ENCODE peak calls at places on chromosomes 6 and 20, in ten cellular contexts. V is tibial artery, J is body of pancreas, Y is neuronal stem cell, O is mesenchymal stem cell, S is H7, T is GM23338, D is fibroblast of lung, Z is GM12878, L is colonic mucosa. H is an unnamed sample. For H3K36me3 and H3K27me3, the result is how much of the 10 kb centered on the place peaks cover.

GRCh38 chr20:2116170-2116940 is 14.7 kb downstream of the STK35 start:
- DNase-seq in T (no peak), Y (no peak), J (no peak), L (no peak), Z (no peak), D (no peak), S (no peak), O (no peak), V (peak), H (no peak)

GRCh38 chr6:136782021-136782770 is 10.1 kb downstream of the MAP3K5 start:
- DNase-seq in L (no peak), O (peak), Z (no peak), J (no peak), S (no peak), D (peak), Y (no peak), T (no peak), V (no peak), H (no peak)

GRCh38 chr6:91132461-91132860 is 545.6 kb upstream of the MAP3K7 start:
- DNase-seq in S (no peak), Y (no peak), L (no peak), V (no peak), D (no peak), O (no peak), Z (no peak), T (no peak), J (no peak), H (no peak)

GRCh38 chr6:45697605-45698004 is 318.1 kb downstream of the CLIC5 start:
- DNase-seq in Z (no peak), T (no peak), L (no peak), D (peak), Y (peak), J (no peak), O (peak), V (no peak), S (no peak), H (peak)

GRCh38 chr6:47000842-47001241 is 41.3 kb downstream of the ADGRF1 start:
- DNase-seq in Z (no peak), D (no peak), J (no peak), T (no peak), O (peak), S (no peak), V (no peak), L (no peak), Y (no peak), H (no peak)

GRCh38 chr6:165922309-165922794 is 245.3 kb downstream of the TBXT start:
- DNase-seq in V (no peak), L (no peak), T (no peak), O (no peak), J (no peak), Z (no peak), D (peak), Y (no peak), S (no peak), H (peak)

GRCh38 chr20:428658-429200 is 20.6 kb downstream of the RBCK1 start:
- DNase-seq in T (peak), S (peak), O (no peak), D (no peak), J (no peak), Z (no peak), V (peak), L (no peak), Y (no peak), H (no peak)

GRCh38 chr6:12522347-12522746 is 194.2 kb upstream of the PHACTR1 start:
- DNase-seq in S (no peak), Z (no peak), O (peak), J (no peak), T (no peak), V (no peak), D (no peak), L (no peak), Y (no peak), H (peak)

GRCh38 chr6:44926556-44926955 is 401.6 kb upstream of the RUNX2 start:
- DNase-seq in Y (no peak), D (no peak), T (no peak), S (no peak), L (no peak), J (no peak), O (no peak), V (no peak), Z (no peak), H (peak)

GRCh38 chr6:55603987-55604386 is 25.0 kb upstream of the HMGCLL1 start:
- DNase-seq in Z (no peak), O (no peak), D (no peak), L (no peak), J (no peak), Y (no peak), T (no peak), S (no peak), V (no peak), H (no peak)

GRCh38 chr20:46305331-46305972 is 2.8 kb downstream of the CDH22 start:
- DNase-seq in S (no peak), Y (no peak), L (no peak), Z (no peak), T (no peak), D (no peak), O (no peak), V (no peak), J (peak), H (no peak)

GRCh38 chr6:130843575-130844320 is 16.5 kb downstream of the SMLR1 start:
- DNase-seq in D (peak), V (no peak), L (no peak), T (peak), Y (peak), J (no peak), O (peak), Z (peak), S (no peak), H (peak)

GRCh38 chr6:106253194-106253593 is 72.4 kb downstream of the ATG5 start:
- DNase-seq in Y (no peak), L (no peak), D (peak), V (no peak), O (peak), T (no peak), Z (no peak), S (no peak), J (no peak), H (peak)

GRCh38 chr6:11384531-11385309 is 152.3 kb upstream of the NEDD9 start:
- DNase-seq in V (no peak), T (no peak), D (no peak), O (no peak), S (peak), J (no peak), L (no peak), Z (no peak), Y (no peak), H (no peak)

GRCh38 chr6:130697661-130698535 is 129.3 kb upstream of the SMLR1 start:
- DNase-seq in T (peak), D (peak), O (peak), S (peak), V (no peak), Y (peak), J (no peak), Z (peak), L (peak), H (peak)

GRCh38 chr6:150880336-150880735 is 14.8 kb downstream of the MTHFD1L start:
- DNase-seq in Y (no peak), L (no peak), O (no peak), Z (no peak), J (no peak), S (no peak), V (no peak), T (no peak), D (no peak), H (no peak)

GRCh38 chr6:91383207-91383606 is 796.3 kb upstream of the MAP3K7 start:
- DNase-seq in T (no peak), S (no peak), Y (no peak), Z (no peak), V (no peak), J (no peak), D (no peak), L (no peak), O (no peak), H (no peak)

GRCh38 chr20:19691125-19691524 is 66.9 kb upstream of the RIN2 start:
- DNase-seq in O (no peak), V (no peak), Y (no peak), T (no peak), D (no peak), S (no peak), Z (no peak), L (no peak), J (no peak), H (no peak)

GRCh38 chr6:31633447-31633846 is 12.9 kb downstream of the PRRC2A start:
- DNase-seq in Z (no peak), V (no peak), J (no peak), T (no peak), L (no peak), S (no peak), Y (no peak), O (no peak), D (no peak), H (no peak)

GRCh38 chr6:9502991-9503761 is 911.7 kb downstream of the TFAP2A start:
- DNase-seq in S (peak), T (peak), Z (no peak), V (no peak), D (no peak), Y (peak), O (peak), J (no peak), L (no peak), H (peak)

GRCh38 chr6:1614448-1614766 is 4.7 kb downstream of the FOXC1 start:
- DNase-seq in V (no peak), O (no peak), T (peak), Z (no peak), S (no peak), L (no peak), J (no peak), Y (no peak), D (no peak), H (no peak)

GRCh38 chr6:30942338-30943060 is 1.7 kb downstream of the MUCL3 start:
- DNase-seq in D (peak), O (peak), Z (no peak), V (no peak), Y (peak), J (peak), L (peak), S (peak), T (peak), H (peak)

GRCh38 chr6:57029213-57029612 is 17.3 kb upstream of the KIAA1586 start:
- DNase-seq in L (no peak), Z (no peak), O (no peak), V (no peak), T (no peak), J (no peak), Y (no peak), S (no peak), D (no peak), H (no peak)

GRCh38 chr6:35391240-35391968 is 49.0 kb downstream of the PPARD start:
- DNase-seq in S (no peak), O (peak), L (no peak), V (no peak), Z (no peak), D (peak), T (no peak), J (no peak), Y (no peak), H (peak)

GRCh38 chr6:19231878-19232519 is 605.2 kb upstream of the ID4 start:
- DNase-seq in Z (no peak), J (no peak), Y (no peak), T (no peak), S (no peak), D (peak), V (no peak), O (no peak), L (no peak), H (no peak)

GRCh38 chr20:46394872-46395470 is 11.4 kb downstream of the ELMO2 start:
- DNase-seq in S (no peak), Y (no peak), O (no peak), L (no peak), V (no peak), J (no peak), Z (no peak), T (no peak), D (no peak), H (no peak)

GRCh38 chr6:129667621-129668020 is 42.4 kb downstream of the ARHGAP18 start:
- DNase-seq in D (peak), S (no peak), O (no peak), V (no peak), Z (no peak), L (no peak), J (peak), T (no peak), Y (no peak), H (peak)

GRCh38 chr6:122400121-122400450 is 634 bp downstream of the HSF2 start:
- DNase-seq in Z (no peak), V (peak), Y (peak), S (no peak), J (no peak), L (no peak), D (peak), T (peak), O (no peak), H (peak)

GRCh38 chr6:2677080-2677593 is 73.6 kb downstream of the MYLK4 start:
- DNase-seq in Y (no peak), D (no peak), Z (no peak), S (no peak), L (no peak), O (no peak), T (no peak), J (no peak), V (no peak), H (no peak)

GRCh38 chr6:31246051-31246495 is 25.8 kb downstream of the HLA-C start:
- DNase-seq in Z (no peak), V (no peak), T (peak), L (no peak), O (peak), D (peak), Y (no peak), S (no peak), J (peak), H (peak)

DNA sequence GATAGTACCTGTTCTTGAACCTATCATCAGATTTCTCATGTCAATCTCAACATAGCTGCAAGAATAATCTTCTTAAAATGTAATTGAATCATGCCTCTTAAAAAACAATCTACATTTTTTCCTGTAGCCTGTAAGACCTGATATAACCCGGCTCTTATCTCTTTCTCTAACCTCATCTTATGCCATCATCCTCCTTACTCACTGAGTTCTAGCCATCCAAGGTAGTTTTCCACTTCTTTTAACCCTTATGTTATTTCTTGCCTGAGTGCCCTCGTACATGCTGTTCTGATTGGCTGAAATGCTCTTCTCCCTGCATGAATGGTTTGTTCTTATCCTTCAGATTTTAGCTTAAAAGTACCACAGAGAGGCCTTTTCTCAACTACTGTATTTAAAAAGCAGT is 16.4 kb downstream of the SLC17A5 start:
- DNase-seq in J (no peak), V (no peak), T (no peak), D (no peak), Y (no peak), Z (no peak), S (no peak), L (no peak), O (no peak), H (no peak)
- H3K36me3 ChIP-seq in J (under half), V (under half), T (under half), D (under half), Y (under half), Z (under half), S (under half), L (under half), O (under half), H (under half)

DNA sequence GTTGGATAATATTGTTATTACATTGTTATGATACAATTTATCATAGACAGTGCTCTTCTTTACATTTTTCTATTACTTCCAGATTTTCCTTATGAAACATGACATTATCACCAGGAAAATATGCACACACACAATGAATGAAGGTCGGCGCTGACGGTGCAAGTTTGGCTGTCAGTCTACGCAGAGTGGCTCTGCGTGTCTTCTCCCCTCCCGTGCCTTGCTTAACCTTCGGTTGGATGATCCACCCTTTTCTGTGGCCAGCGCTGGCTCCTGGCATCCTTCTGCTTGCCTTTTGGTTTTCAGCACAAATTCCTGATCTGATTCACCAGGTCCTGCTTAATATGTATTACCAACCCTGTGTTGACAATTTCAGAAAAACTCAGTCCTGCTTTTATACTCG is 157.4 kb downstream of the TSHZ2 start:
- DNase-seq in J (no peak), L (no peak), Z (no peak), D (no peak), T (no peak), V (no peak), O (no peak), S (no peak), Y (no peak), H (no peak)
- H3K27me3 ChIP-seq in J (under half), L (under half), Z (under half), D (under half), T (under half), V (under half), O (under half), S (under half), Y (under half), H (under half)

DNA sequence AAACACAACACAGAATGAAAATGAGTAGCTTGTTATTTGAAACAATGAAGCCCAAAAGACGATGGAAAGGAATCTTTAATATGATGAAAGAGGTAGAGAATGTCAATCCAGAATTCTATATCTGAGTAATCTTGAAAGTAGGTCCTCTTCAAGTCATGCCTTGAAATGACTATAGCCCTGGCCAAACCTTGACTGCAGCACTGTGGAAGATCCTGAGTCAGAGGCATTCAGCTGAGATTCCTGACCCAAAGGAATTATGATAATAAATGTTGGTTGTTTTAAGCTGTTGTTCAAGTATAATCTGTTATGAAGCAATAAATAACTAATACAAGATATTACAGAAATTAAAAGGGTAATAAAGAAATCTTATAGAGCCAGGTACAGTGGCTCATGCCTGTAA is 64.8 kb downstream of the IBTK start:
- DNase-seq in S (no peak), D (peak), O (peak), L (no peak), V (no peak), Y (no peak), J (no peak), T (no peak), Z (no peak), H (peak)
- H3K36me3 ChIP-seq in S (under half), D (under half), O (under half), L (under half), V (under half), Y (under half), J (under half), T (under half), Z (under half), H (under half)

DNA sequence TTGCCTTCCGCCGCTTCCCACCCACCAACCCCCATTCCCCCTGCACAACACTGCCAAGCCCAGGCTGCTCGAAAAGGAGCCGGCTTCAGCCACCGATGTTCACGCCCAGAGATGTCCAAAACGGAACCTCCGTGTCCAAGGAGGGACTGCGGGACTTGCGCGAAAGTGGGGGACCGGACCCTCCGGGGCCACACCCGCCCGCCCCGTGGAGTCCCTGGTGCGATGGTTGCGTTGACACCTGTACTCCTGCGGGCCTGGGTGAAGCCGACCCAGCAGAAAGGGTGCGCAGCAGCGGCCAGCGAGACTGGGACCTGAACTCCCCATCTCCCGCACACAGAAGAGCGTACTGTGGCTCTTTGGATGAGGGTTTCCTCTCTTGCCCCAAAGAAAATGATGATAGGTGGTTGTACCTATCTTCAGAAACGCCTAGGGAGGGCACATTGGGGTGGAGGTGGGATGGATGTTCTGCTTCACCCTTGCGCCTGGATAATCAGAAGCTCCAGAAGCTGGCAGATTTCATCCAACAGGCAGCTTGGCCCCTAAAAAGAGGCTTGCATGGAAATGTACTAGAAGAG is 1.9 kb upstream of the VGLL2 start:
- DNase-seq in V (no peak), S (no peak), J (no peak), O (no peak), Z (no peak), Y (no peak), L (no peak), D (no peak), T (no peak), H (no peak)
- H3K27me3 ChIP-seq in V (under half), S (half or more), J (under half), O (half or more), Z (under half), Y (half or more), L (half or more), D (half or more), T (half or more), H (half or more)

DNA sequence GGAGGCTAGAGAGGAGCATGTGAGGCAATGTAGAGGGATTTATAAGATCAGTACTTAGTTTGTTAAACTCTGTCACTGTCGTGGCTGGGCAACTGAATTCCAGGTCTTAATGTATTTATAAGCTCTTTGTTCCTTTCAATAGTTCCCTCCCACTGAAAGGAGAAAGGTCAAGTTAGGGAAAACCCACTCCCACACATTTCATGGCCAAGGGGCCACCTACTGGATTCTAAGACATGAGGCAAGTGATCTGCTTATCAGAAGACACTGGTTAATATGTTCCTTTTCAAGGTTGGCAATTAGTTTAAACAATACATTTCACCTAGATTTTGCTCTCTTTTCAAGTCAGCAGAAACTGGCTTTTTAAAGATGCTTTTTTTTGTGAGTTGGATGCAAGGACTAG is 5.4 kb upstream of the GSTA5 start:
- DNase-seq in V (no peak), J (no peak), O (no peak), D (no peak), Y (no peak), L (no peak), T (no peak), S (no peak), Z (no peak), H (no peak)
- H3K36me3 ChIP-seq in V (under half), J (under half), O (under half), D (under half), Y (under half), L (under half), T (under half), S (under half), Z (under half), H (under half)

DNA sequence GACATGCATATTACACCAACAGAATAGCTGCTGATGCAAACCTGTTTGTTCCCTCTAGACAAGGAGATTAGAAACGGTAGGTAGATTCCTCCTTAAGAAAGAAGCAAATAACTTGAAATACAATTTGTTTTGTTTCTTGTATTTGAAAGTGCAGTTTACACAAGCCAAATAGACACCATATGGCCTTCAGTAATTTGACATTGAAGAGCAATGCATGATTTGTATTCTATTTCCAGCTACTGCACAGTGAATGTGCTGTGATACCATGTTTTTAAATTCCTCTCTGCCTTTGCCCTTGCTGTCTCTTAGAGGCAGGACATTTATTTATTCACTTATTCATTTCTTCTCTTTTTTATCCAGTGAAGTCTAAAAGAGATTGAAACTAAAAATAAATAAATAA is 31.9 kb upstream of the ANKEF1 start:
- DNase-seq in L (no peak), Z (no peak), T (no peak), V (no peak), S (no peak), D (no peak), J (no peak), O (no peak), Y (no peak), H (no peak)
- H3K27me3 ChIP-seq in L (under half), Z (under half), T (under half), V (under half), S (under half), D (under half), J (under half), O (under half), Y (under half), H (under half)

GRCh38 chr6:51360287-51360686 is 541.6 kb downstream of the TFAP2B start:
- DNase-seq in J (no peak), Y (no peak), L (no peak), V (no peak), O (no peak), Z (no peak), T (no peak), S (no peak), D (no peak), H (no peak)
- H3K36me3 ChIP-seq in J (under half), Y (under half), L (under half), V (under half), O (under half), Z (under half), T (under half), S (under half), D (under half), H (under half)